ENCODE peak calls at places on chromosomes 7 and 10, in seven cellular contexts. M, T, J, Q, C, Y and O are unnamed samples.
A peak's percentile ranks its signal among the peaks of the same experiment; 100 is the strongest.

GRCh38 chr7:30470783-30471182 is 7.8 kb downstream of the NOD1 start:
- DNase-seq in Q (no peak), C (peak; percentile 53), Y (no peak), J (peak; percentile 50), T (peak; percentile 77), M (no peak), O (no peak)

GRCh38 chr10:102775973-102776669 is 32.4 kb downstream of the WBP1L start:
- DNase-seq in J (peak; percentile 86), Y (peak; percentile 90), C (peak; percentile 79), Q (peak; percentile 52), M (no peak), T (peak; percentile 93), O (peak; percentile 76)

GRCh38 chr7:90411510-90411909 is 8.2 kb downstream of the CLDN12 start:
- DNase-seq in J (no peak), M (no peak), T (no peak), C (no peak), Q (no peak), Y (no peak), O (no peak)

GRCh38 chr10:86536294-86536861 is 14.8 kb upstream of the WAPL start:
- DNase-seq in C (no peak), Y (no peak), T (no peak), Q (no peak), M (no peak), J (no peak), O (no peak)

GRCh38 chr10:93208717-93209464 is 135.2 kb downstream of the CYP26A1 start:
- DNase-seq in M (peak; percentile 60), C (no peak), Q (no peak), T (no peak), Y (no peak), J (no peak), O (no peak)

GRCh38 chr10:119973261-119973660 is 80.7 kb downstream of the SEC23IP start:
- DNase-seq in T (no peak), Q (no peak), J (no peak), C (no peak), Y (no peak), M (no peak), O (no peak)

GRCh38 chr10:63157845-63158624 is 24.9 kb downstream of the NRBF2 start:
- DNase-seq in Q (no peak), T (no peak), Y (no peak), C (peak; percentile 40), J (no peak), M (no peak), O (peak; percentile 34)

GRCh38 chr10:123140164-123140982 is 4.6 kb downstream of the HMX3 start:
- DNase-seq in M (no peak), Q (no peak), J (no peak), Y (no peak), C (no peak), T (no peak), O (no peak)

GRCh38 chr7:98229991-98230745 is 18.9 kb downstream of the BHLHA15 start:
- DNase-seq in M (no peak), T (no peak), Q (no peak), Y (no peak), J (no peak), C (no peak), O (no peak)

GRCh38 chr7:128039487-128040099 is 8.4 kb upstream of the LRRC4 start:
- DNase-seq in C (no peak), M (no peak), Y (no peak), Q (no peak), T (no peak), J (no peak), O (no peak)

GRCh38 chr10:5623081-5623748 is 43.2 kb downstream of the ASB13 start:
- DNase-seq in Q (peak; percentile 95), C (peak; percentile 93), M (peak; percentile 91), J (peak; percentile 86), T (peak; percentile 95), Y (peak; percentile 94), O (peak; percentile 82)

GRCh38 chr10:60430017-60430416 is 40.3 kb upstream of the ANK3 start:
- DNase-seq in C (no peak), M (no peak), T (no peak), J (no peak), Q (no peak), Y (no peak), O (peak; percentile 23)

GRCh38 chr7:43954524-43955228 is 28.4 kb downstream of the UBE2D4 start:
- DNase-seq in C (peak; percentile 38), Q (peak; percentile 30), T (peak; percentile 85), J (peak; percentile 6), Y (no peak), M (no peak), O (no peak)

GRCh38 chr10:18501610-18502009 is 149.8 kb downstream of the NSUN6 start:
- DNase-seq in J (no peak), T (no peak), Q (no peak), C (no peak), M (no peak), Y (no peak), O (no peak)

GRCh38 chr7:69994907-69995542 is 396.8 kb downstream of the AUTS2 start:
- DNase-seq in Q (peak; percentile 33), C (no peak), T (no peak), M (no peak), Y (no peak), J (no peak), O (peak; percentile 29)

GRCh38 chr7:8356071-8356470 is 77.3 kb upstream of the NXPH1 start:
- DNase-seq in J (no peak), Q (no peak), Y (no peak), T (no peak), M (no peak), C (no peak), O (no peak)

GRCh38 chr10:5609952-5610616 is 56.3 kb downstream of the ASB13 start:
- DNase-seq in Y (no peak), M (no peak), J (no peak), C (no peak), Q (peak; percentile 73), T (no peak), O (peak; percentile 60)

DNA sequence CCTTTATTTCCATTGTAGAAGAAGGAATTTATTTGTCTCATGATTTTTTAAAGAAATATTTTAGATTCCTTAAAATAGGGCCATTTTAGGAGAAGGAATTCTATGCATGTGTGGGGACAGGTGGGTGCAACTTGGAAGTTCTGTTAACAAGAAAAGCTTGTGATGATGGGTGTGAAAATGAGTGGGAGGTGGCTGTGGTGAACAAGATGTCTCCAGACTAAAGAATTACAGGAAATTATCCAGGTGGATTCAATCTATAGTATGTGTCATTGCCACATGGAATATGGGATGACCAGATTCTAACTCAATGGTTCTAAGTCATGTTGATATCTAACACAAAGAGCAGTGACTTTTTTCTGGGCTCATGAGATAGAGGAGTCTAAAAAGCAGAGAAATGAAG is 229.6 kb upstream of the IGFBP3 start:
- DNase-seq in J (no peak), T (no peak), C (no peak), Y (no peak), Q (no peak), M (no peak), O (no peak)
- H3K27me3 ChIP-seq in J (no peaks in the 10 kb centered on the region), T (no peaks in the 10 kb centered on the region), C (no peaks in the 10 kb centered on the region), Y (no peaks in the 10 kb centered on the region), Q (no peaks in the 10 kb centered on the region), M (no peaks in the 10 kb centered on the region), O (no peaks in the 10 kb centered on the region)

GRCh38 chr7:5596046-5596895 is 172.6 kb upstream of the TNRC18 start:
- DNase-seq in C (peak; percentile 62), Y (peak; percentile 93), J (peak; percentile 73), Q (peak; percentile 36), T (peak; percentile 89), M (no peak), O (peak; percentile 30)

GRCh38 chr7:5594616-5595544 is 171.2 kb upstream of the TNRC18 start:
- DNase-seq in M (no peak), Q (no peak), T (no peak), J (no peak), C (no peak), Y (no peak), O (no peak)

GRCh38 chr7:5596896-5597246 is 173.2 kb upstream of the TNRC18 start:
- DNase-seq in Y (no peak), Q (no peak), T (no peak), J (no peak), C (no peak), M (no peak), O (no peak)

GRCh38 chr7:5597772-5598171 is 174.1 kb upstream of the TNRC18 start:
- DNase-seq in J (no peak), T (no peak), C (no peak), Q (no peak), Y (no peak), M (no peak), O (no peak)

DNA sequence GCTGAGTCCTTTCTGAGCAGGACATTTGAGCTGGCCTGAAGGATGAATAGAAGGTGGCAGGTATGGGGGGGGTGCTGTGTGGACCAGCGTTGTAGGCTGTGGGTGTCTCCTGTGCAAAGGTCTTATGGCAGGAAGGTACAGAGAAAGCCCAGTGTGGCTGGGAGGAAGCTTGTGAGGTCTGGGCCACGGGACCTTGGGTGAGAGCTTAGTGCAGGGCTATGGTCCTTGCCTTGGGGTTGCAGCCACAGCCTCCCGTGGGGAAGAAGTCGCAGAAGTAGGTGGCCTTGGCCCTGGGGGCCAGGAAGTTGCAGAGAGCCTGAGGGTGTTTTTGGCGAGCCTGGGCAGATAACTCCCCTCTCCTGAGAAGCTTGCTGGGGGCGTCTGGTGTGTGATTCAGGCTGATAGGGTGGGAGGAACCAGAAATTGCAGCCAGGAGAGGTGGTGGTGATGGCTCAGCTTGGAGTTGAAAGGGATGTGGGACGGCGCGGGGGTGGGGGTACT is 172.0 kb upstream of the TNRC18 start:
- DNase-seq in M (no peak), C (no peak), Q (no peak), J (no peak), Y (no peak), T (no peak), O (no peak)
- TF ChIP-seq POLR2A in M (no peak), C (no peak), Q (no peak), J (no peak), Y (no peak), T (no peak), O (no peak)

DNA sequence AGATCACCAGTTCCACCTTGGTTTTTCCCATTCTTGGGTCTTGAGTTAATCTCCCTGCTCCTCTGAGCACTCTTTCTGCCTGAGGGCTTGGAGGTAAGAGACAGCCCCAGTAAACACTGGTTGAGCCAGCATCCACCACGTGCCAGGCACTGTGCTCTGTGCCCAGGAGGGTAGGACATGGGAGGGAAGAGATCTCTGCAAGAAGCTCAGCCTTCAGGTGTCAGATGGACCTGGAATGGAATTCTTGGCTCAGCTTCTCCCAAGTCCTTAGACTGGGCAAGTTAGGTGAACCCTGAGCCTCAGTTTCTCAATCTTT is 2.5 kb downstream of the ZYX start:
- DNase-seq in Q (no peak), Y (no peak), M (no peak), J (no peak), T (no peak), C (no peak), O (no peak)
- H3K27me3 ChIP-seq in Q (no peaks in the 10 kb centered on the region), Y (no peaks in the 10 kb centered on the region), M (no peaks in the 10 kb centered on the region), J (no peaks in the 10 kb centered on the region), T (no peaks in the 10 kb centered on the region), C (no peaks in the 10 kb centered on the region), O (no peaks in the 10 kb centered on the region)

DNA sequence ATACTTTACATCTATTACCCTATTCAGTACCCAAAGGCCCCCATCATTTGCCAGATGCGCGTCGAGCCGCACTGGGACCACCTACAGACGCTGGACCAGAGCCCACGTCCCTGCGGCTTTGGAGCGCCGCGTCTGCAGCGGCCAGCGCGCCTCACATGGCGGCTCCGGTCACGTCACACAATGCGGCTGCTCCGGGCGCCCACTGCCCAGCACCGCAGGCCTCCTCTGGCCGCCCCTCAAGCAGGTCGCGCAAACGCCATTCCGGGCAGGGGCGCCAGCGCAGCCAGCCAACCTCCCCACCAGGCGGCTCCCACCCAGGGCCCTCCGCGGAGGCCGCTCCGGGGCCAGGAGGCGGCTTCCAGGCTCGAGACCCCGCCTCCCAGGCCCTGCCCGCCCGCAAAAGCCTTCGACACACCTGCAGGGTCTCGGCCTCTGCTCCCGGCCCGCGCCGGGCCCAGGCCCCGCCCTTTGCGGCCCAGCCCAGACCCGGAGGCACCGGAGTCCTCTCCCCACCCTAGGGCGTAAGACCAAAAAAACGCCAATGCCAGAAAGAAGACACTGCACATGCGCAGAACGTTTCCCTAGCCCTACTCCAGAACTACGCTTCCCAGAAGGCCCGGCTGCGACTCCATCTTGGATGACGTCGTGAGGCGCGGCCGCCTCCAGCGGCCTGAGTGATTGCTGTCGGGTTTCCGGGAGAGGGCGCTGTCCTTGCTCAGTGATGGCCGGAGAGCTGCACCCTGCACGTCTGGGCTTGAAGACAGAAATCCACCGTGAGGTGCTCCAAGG is at the start of gene ZNF25:
- DNase-seq in Q (peak; percentile 99), J (peak; percentile 98), T (peak; percentile 100), C (peak; percentile 99), M (peak; percentile 98), Y (peak; percentile 99), O (peak; percentile 99)
- TF ChIP-seq POLR2A in Q (no peak), J (peak; percentile 87), T (peak; percentile 75), C (peak; percentile 92), M (peak; percentile 63), Y (peak; percentile 71), O (peak; percentile 69)